ENCODE peak calls at places on chromosomes 1 and 21, in seven cellular contexts. K is uterus; L is body of pancreas; Y is bronchial epithelial cell; W is GM23248; S is aorta; R is CD4-positive, CD25-positive, alpha-beta regulatory T cell. M is an unnamed sample. For H3K36me3, the result is how much of the 10 kb centered on the place peaks cover.

GRCh38 chr1:247089616-247090375 is 11.2 kb upstream of the ZNF670 start:
- DNase-seq in R (no peak), K (no peak), L (no peak), S (no peak), W (no peak), Y (no peak), M (no peak)

GRCh38 chr1:53625049-53625448 is 113.9 kb downstream of the GLIS1 start:
- DNase-seq in S (no peak), Y (no peak), L (no peak), R (no peak), W (peak), K (peak), M (no peak)

GRCh38 chr1:163351912-163352311 is 30.2 kb downstream of the NUF2 start:
- DNase-seq in K (no peak), S (no peak), Y (no peak), L (no peak), R (no peak), W (no peak), M (no peak)

GRCh38 chr1:195806060-195806459 is 802.2 kb downstream of the KCNT2 start:
- DNase-seq in S (no peak), R (no peak), Y (no peak), W (peak), L (no peak), K (no peak), M (no peak)

GRCh38 chr1:177960939-177961622 is 8.8 kb downstream of the SEC16B start:
- DNase-seq in Y (no peak), S (no peak), W (peak), K (no peak), L (no peak), R (no peak), M (no peak)

GRCh38 chr1:184465489-184466146 is 78.8 kb downstream of the C1orf21 start:
- DNase-seq in Y (no peak), W (no peak), R (no peak), S (no peak), L (no peak), K (no peak), M (peak)

GRCh38 chr1:22825790-22826189 is 115.2 kb downstream of the EPHB2 start:
- DNase-seq in K (no peak), L (no peak), R (no peak), S (peak), W (no peak), Y (no peak), M (no peak)

GRCh38 chr1:236518343-236518742 is 5.4 kb upstream of the LGALS8 start:
- DNase-seq in S (no peak), K (no peak), L (no peak), R (no peak), Y (peak), W (no peak), M (no peak)

GRCh38 chr1:83015163-83015562 is 983.8 kb downstream of the TTLL7 start:
- DNase-seq in Y (no peak), S (no peak), R (no peak), K (no peak), L (no peak), W (no peak), M (no peak)

GRCh38 chr1:64197076-64197475 is 6.3 kb upstream of the UBE2U start:
- DNase-seq in K (no peak), S (no peak), R (no peak), L (no peak), W (no peak), Y (no peak), M (no peak)

GRCh38 chr1:57620589-57620988 is 196.7 kb upstream of the DAB1 start:
- DNase-seq in K (no peak), L (no peak), R (no peak), Y (no peak), S (no peak), W (no peak), M (no peak)

GRCh38 chr21:42829954-42830353 is 49.4 kb downstream of the WDR4 start:
- DNase-seq in R (no peak), Y (no peak), S (no peak), K (no peak), L (no peak), W (no peak), M (no peak)

GRCh38 chr1:162207862-162208261 is 138.4 kb downstream of the NOS1AP start:
- DNase-seq in K (no peak), R (no peak), Y (no peak), W (no peak), S (no peak), L (no peak), M (no peak)

GRCh38 chr1:202238914-202239313 is 45.3 kb downstream of the LGR6 start:
- DNase-seq in R (no peak), L (no peak), W (no peak), K (no peak), Y (no peak), S (peak), M (no peak)

GRCh38 chr1:74362691-74363090 is 127.5 kb downstream of the TNNI3K start:
- DNase-seq in W (no peak), S (no peak), L (no peak), Y (no peak), R (no peak), K (no peak), M (no peak)

GRCh38 chr1:213123532-213123931 is 72.5 kb downstream of the RPS6KC1 start:
- DNase-seq in W (peak), R (no peak), S (no peak), L (no peak), K (no peak), Y (peak), M (no peak)

GRCh38 chr1:95247607-95248006 is 13.6 kb downstream of the RWDD3 start:
- DNase-seq in L (no peak), K (no peak), R (no peak), S (no peak), Y (no peak), W (no peak), M (no peak)

GRCh38 chr1:206706806-206707205 is 22.1 kb downstream of the MAPKAPK2 start:
- DNase-seq in K (no peak), Y (no peak), W (no peak), S (no peak), R (no peak), L (no peak), M (no peak)

GRCh38 chr21:28142692-28143091 is 850.0 kb downstream of the LTN1 start:
- DNase-seq in L (no peak), Y (peak), R (no peak), W (peak), S (no peak), K (no peak), M (no peak)

GRCh38 chr1:248243204-248243603 is 12.0 kb downstream of the OR2M4 start:
- DNase-seq in W (peak), L (peak), R (peak), S (no peak), Y (peak), K (no peak), M (no peak)

GRCh38 chr21:19510653-19511052 is 1107.1 kb upstream of the TMPRSS15 start:
- DNase-seq in S (no peak), K (no peak), L (no peak), W (no peak), R (no peak), Y (no peak), M (no peak)

GRCh38 chr1:244954358-244954757 is 90.0 kb upstream of the HNRNPU start:
- DNase-seq in Y (no peak), S (no peak), L (no peak), K (no peak), W (no peak), R (no peak), M (no peak)

GRCh38 chr1:4118746-4119515 is 218.9 kb upstream of the C1orf174 start:
- DNase-seq in Y (no peak), S (no peak), W (no peak), L (no peak), R (no peak), K (no peak), M (no peak)

GRCh38 chr1:85581138-85581801 is 709 bp downstream of the CCN1 start:
- DNase-seq in W (peak), R (peak), Y (peak), K (peak), S (peak), L (peak), M (no peak)

GRCh38 chr21:36499578-36500471 is 19.9 kb upstream of the CLDN14 start:
- DNase-seq in W (peak), Y (peak), K (peak), L (peak), R (no peak), S (peak), M (no peak)

GRCh38 chr1:72635719-72636118 is 353.4 kb upstream of the NEGR1 start:
- DNase-seq in Y (no peak), R (no peak), W (peak), S (no peak), L (no peak), K (no peak), M (no peak)

GRCh38 chr1:117527566-117528102 is 78.2 kb upstream of the TENT5C start:
- DNase-seq in K (no peak), S (no peak), R (no peak), Y (no peak), W (peak), L (no peak), M (no peak)

GRCh38 chr1:150543500-150544143 is 5.6 kb upstream of the ADAMTSL4 start:
- DNase-seq in S (peak), Y (peak), R (no peak), W (peak), L (no peak), K (no peak), M (no peak)

GRCh38 chr1:17540255-17541001 is 930 bp downstream of the ARHGEF10L start:
- DNase-seq in Y (no peak), K (peak), L (no peak), R (no peak), W (peak), S (peak), M (no peak)

GRCh38 chr1:10862743-10863335 is 66.4 kb upstream of the CASZ1 start:
- DNase-seq in R (no peak), Y (no peak), K (no peak), W (no peak), L (no peak), S (peak), M (no peak)

GRCh38 chr1:168330285-168330684 is 49.6 kb downstream of the TBX19 start:
- DNase-seq in K (no peak), Y (peak), S (no peak), L (no peak), W (no peak), R (no peak), M (no peak)

DNA sequence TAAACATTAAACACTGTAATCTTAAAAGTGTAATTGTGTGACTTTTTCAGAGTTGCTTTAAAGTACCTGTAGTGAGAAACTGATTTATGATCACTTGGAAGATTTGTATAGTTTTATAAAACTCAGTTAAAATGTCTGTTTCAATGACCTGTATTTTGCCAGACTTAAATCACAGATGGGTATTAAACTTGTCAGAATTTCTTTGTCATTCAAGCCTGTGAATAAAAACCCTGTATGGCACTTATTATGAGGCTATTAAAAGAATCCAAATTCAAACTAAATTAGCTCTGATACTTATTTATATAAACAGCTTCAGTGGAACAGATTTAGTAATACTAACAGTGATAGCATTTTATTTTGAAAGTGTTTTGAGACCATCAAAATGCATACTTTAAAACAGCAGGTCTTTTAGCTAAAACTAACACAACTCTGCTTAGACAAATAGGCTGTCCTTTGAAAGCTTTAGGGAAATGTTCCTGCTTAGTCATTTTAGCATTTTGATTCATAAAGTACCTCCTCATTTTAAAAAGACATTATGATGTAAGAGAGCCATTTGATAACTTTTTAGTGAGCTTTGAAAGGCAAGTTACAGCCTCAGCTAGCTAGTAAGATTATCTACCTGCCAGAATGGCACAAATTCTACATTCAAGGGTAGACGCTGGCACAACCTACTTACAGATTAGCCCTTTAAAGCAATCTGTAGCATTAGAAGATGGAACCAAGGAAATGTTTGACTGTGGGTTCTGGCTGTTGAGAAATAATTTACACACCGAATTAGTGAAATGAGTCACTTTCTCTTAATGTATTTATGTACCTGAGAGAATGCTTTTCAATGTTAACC is 9.4 kb downstream of the SOD1 start:
- DNase-seq in L (no peak), R (peak), Y (peak), S (no peak), K (no peak), W (no peak), M (no peak)
- H3K36me3 ChIP-seq in L (under half), R (half or more), Y (under half), S (under half), K (under half), W (under half), M (under half)

DNA sequence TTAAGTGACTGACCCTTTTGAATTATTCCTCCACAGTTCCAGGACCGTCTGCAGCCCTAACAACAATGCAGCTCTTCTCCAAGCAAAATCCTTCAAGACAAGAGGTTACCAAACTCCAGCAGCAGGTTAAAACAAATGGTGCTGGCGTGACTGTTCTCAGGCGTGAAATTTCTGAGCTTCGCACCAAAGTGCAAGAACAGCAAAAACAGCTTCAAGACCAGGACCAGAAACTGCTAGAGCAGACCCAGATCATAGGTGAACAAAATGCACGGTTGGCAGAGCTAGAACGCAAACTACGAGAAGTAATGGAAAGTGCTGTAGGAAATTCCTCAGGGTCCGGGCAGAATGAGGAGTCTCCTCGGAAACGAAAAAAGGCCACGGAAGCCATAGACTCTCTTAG is 25.7 kb upstream of the DEGS1 start:
- DNase-seq in R (no peak), W (no peak), Y (no peak), K (no peak), S (no peak), L (no peak), M (no peak)
- H3K36me3 ChIP-seq in R (under half), W (under half), Y (under half), K (under half), S (under half), L (under half), M (under half)

DNA sequence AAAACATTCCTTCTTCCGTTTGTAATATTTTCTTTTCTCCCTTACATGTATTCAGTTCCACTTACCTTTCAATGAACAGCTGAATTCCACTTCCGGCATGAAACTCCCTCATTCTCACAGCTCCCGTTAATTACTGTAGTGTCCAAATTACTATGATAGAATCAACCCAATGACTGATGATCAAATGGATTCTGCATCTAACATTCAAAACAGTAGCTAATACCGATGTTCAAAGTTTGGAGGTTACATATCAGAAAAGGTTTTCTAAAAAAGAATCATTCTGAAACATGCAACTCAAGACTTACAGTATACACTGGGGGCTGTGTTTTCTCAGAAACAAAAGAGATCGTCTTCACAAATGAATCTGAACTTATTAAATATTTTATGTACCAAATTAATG is 77.2 kb downstream of the PTPRC start:
- DNase-seq in S (no peak), L (no peak), Y (no peak), R (no peak), K (no peak), W (no peak), M (no peak)
- H3K36me3 ChIP-seq in S (under half), L (under half), Y (under half), R (half or more), K (under half), W (under half), M (half or more)

DNA sequence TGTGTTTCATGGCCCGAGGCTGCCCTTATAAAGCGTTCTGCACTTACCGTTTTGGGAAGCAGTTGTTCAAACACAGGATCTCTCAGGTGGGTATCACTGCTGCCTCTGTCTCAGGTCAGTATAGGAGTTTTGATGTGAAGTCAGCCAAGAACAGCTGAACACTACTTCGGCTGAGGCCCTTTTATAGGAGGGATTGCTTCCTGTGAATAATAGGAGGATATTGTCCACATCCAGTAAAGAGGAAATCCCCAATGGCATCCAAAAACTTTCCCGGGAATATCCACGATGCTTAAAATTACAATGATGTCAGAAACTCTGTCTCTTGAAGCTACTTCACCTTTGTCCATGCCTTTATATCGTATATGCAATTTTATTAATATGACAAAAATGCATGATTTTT is at the start of gene SELE:
- DNase-seq in Y (no peak), S (no peak), K (no peak), R (no peak), L (no peak), W (no peak), M (no peak)
- H3K36me3 ChIP-seq in Y (under half), S (under half), K (under half), R (under half), L (under half), W (under half), M (under half)

GRCh38 chr1:31669433-31669785 is 24.7 kb upstream of the PEF1 start:
- DNase-seq in L (no peak), K (no peak), R (no peak), W (no peak), Y (no peak), S (no peak), M (no peak)

GRCh38 chr1:31669786-31670582 is 25.3 kb upstream of the PEF1 start:
- DNase-seq in K (peak), R (peak), W (no peak), L (peak), S (peak), Y (peak), M (no peak)

GRCh38 chr1:31666290-31666963 is 21.8 kb upstream of the PEF1 start:
- DNase-seq in K (no peak), S (no peak), R (no peak), W (peak), L (no peak), Y (peak), M (no peak)

GRCh38 chr1:31667065-31667785 is 22.5 kb upstream of the PEF1 start:
- DNase-seq in L (no peak), R (no peak), W (no peak), S (no peak), Y (no peak), K (no peak), M (no peak)

DNA sequence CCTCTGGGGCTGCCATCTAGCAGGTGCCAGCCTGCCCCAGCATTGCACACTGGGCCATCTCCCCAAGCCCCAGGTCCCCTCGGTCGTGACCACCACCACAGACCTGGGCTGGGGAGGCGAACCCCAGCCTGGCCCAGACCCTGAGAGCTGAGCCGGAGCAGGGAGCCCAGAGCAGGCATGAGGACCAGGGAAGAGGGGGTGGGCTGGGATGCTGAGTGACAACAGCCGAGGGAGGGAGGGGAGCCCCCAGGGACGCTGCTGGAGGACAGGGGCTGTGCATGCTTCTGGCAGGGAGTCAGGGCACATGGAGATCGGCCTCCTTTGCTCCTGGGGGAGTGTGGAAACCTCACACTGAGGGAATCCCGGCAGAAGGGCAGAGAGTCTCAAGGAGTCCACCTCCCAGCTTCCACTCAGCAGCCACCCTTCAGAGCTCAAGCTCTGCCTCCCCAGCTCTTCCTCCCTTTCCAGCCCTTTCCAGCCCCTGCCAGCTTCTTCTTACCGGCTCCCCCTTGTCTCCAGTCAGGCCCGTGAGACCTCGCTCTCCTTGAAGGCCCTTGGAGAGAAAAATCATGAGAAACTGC is 23.7 kb upstream of the PEF1 start:
- DNase-seq in R (no peak), Y (no peak), L (no peak), K (no peak), W (no peak), S (no peak), M (no peak)
- H3K36me3 ChIP-seq in R (under half), Y (under half), L (under half), K (under half), W (under half), S (under half), M (under half)

GRCh38 chr1:12371053-12371452 is 141.2 kb downstream of the VPS13D start:
- DNase-seq in Y (no peak), K (no peak), S (no peak), R (no peak), L (no peak), W (no peak), M (no peak)

GRCh38 chr1:12372180-12372579 is 142.3 kb downstream of the VPS13D start:
- DNase-seq in L (no peak), Y (no peak), K (no peak), S (no peak), W (no peak), R (no peak), M (no peak)

GRCh38 chr1:12380316-12381249 is 150.8 kb downstream of the VPS13D start:
- DNase-seq in L (no peak), R (no peak), S (no peak), K (no peak), W (no peak), Y (peak), M (no peak)

GRCh38 chr1:12372761-12373160 is 142.9 kb downstream of the VPS13D start:
- DNase-seq in Y (no peak), R (no peak), K (no peak), S (no peak), L (no peak), W (no peak), M (no peak)

GRCh38 chr1:12376236-12377064 is 146.6 kb downstream of the VPS13D start:
- DNase-seq in R (no peak), K (no peak), L (no peak), Y (no peak), S (no peak), W (no peak), M (no peak)
- H3K36me3 ChIP-seq in R (half or more), K (under half), L (under half), Y (under half), S (under half), W (under half), M (under half)

DNA sequence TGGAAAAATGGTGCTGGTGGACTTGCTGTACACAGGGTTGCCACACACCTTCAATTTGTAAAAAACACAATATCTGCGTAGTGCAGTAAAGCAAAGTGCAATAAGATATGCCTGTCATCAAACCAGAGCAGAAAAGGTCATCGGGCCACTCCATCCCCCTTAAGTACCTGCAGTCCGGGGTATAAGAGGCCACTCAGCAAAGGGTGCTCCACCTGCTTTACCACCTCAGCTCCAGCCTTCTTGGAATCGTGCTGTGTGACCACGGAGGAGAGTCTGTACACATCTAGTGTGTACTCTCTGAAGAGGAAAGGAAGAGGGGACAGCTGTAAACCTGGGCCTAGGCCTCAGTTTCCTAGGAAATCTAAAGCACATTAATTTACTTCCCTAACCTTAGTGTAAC is 10.8 kb downstream of the YARS1 start:
- DNase-seq in L (no peak), R (no peak), W (no peak), Y (no peak), S (no peak), K (no peak), M (no peak)
- H3K36me3 ChIP-seq in L (under half), R (half or more), W (half or more), Y (under half), S (under half), K (under half), M (under half)

M was measured in CD8-positive, alpha-beta memory T cell.